ENCODE peak calls at places on chromosomes 16 and 17, in five cellular contexts. K, I, G, Y and O are unnamed samples.

GRCh38 chr16:22938647-22939046 is 124.7 kb downstream of the HS3ST2 start:
- DNase-seq in K (no peak), I (no peak), G (no peak), Y (no peak), O (no peak)

GRCh38 chr17:29565643-29566472 is 979 bp downstream of the ABHD15 start:
- DNase-seq in K (no peak), I (peak), G (peak), Y (no peak), O (peak)

GRCh38 chr17:2177235-2177811 is 122.4 kb downstream of the HIC1 start:
- DNase-seq in K (no peak), I (no peak), G (no peak), Y (peak), O (no peak)

GRCh38 chr17:16872836-16873653 is 98.9 kb downstream of the TNFRSF13B start:
- DNase-seq in K (peak), I (no peak), G (no peak), Y (peak), O (no peak)

GRCh38 chr17:55527520-55528118 is 16.4 kb upstream of the SMIM36 start:
- DNase-seq in K (peak), I (no peak), G (peak), Y (peak), O (no peak)

GRCh38 chr16:89452241-89452640 is 38.1 kb downstream of the ANKRD11 start:
- DNase-seq in K (no peak), I (no peak), G (no peak), Y (no peak), O (no peak)

GRCh38 chr16:49460786-49461470 is 87.3 kb downstream of the C16orf78 start:
- DNase-seq in K (no peak), I (no peak), G (no peak), Y (no peak), O (no peak)

GRCh38 chr16:31260136-31260931 is 559 bp downstream of the ITGAM start:
- DNase-seq in K (no peak), I (no peak), G (no peak), Y (no peak), O (no peak)

GRCh38 chr17:39084558-39084957 is 66.9 kb downstream of the PLXDC1 start:
- DNase-seq in K (no peak), I (no peak), G (no peak), Y (no peak), O (no peak)

GRCh38 chr17:4307179-4307930 is 43.6 kb upstream of the ANKFY1 start:
- DNase-seq in K (no peak), I (no peak), G (no peak), Y (no peak), O (no peak)

GRCh38 chr17:9124554-9124935 is 103.2 kb downstream of the NTN1 start:
- DNase-seq in K (no peak), I (no peak), G (no peak), Y (no peak), O (no peak)

GRCh38 chr17:45910667-45911066 is 16.3 kb downstream of the MAPT start:
- DNase-seq in K (no peak), I (no peak), G (no peak), Y (no peak), O (no peak)

GRCh38 chr17:76940738-76941350 is 72.6 kb downstream of the MGAT5B start:
- DNase-seq in K (peak), I (no peak), G (no peak), Y (peak), O (no peak)